ENCODE peak calls at places on chromosomes 6 and 20, in eight cellular contexts. Y is cardiac muscle cell; I is tibial artery; H is H9; Q is CD8-positive, alpha-beta T cell; R is GM20000; S is fibroblast of villous mesenchyme; L is fibroblast of the aortic adventitia. B is an unnamed sample.

GRCh38 chr6:37547564-37548061 is 47.9 kb upstream of the CCDC167 start:
- DNase-seq in H (no peak), R (no peak), Q (no peak), I (no peak), Y (peak), L (peak), S (no peak), B (no peak)

GRCh38 chr6:167240034-167240541 is 51.0 kb upstream of the UNC93A start:
- DNase-seq in Q (no peak), R (no peak), Y (no peak), L (no peak), H (no peak), S (no peak), I (no peak), B (no peak)

GRCh38 chr6:158040051-158040803 is 58.6 kb downstream of the SYNJ2 start:
- DNase-seq in R (peak), H (no peak), I (peak), L (peak), Q (no peak), Y (peak), S (peak), B (no peak)

GRCh38 chr6:71394001-71394432 is 105.4 kb downstream of the OGFRL1 start:
- DNase-seq in I (no peak), R (no peak), Q (no peak), L (peak), H (no peak), Y (peak), S (peak), B (no peak)

GRCh38 chr6:117600008-117600743 is 2.1 kb downstream of the GOPC start:
- DNase-seq in H (no peak), Q (no peak), R (no peak), I (no peak), Y (peak), S (peak), L (peak), B (no peak)

GRCh38 chr6:134945045-134945444 is 4.9 kb downstream of the ALDH8A1 start:
- DNase-seq in H (no peak), Q (no peak), Y (no peak), L (no peak), R (no peak), I (no peak), S (no peak), B (no peak)

GRCh38 chr6:46610862-46611553 is 41.6 kb downstream of the CYP39A1 start:
- DNase-seq in R (no peak), Q (no peak), L (no peak), Y (no peak), S (no peak), I (no peak), H (no peak), B (no peak)

GRCh38 chr6:111417181-111417585 is 65.8 kb downstream of the REV3L start:
- DNase-seq in Y (peak), R (no peak), S (no peak), Q (no peak), H (no peak), I (no peak), L (peak), B (no peak)

GRCh38 chr6:45431314-45432058 is 53.8 kb upstream of the SUPT3H start:
- DNase-seq in L (no peak), H (no peak), Q (no peak), Y (no peak), R (no peak), I (no peak), S (no peak), B (no peak)

GRCh38 chr6:153104220-153104619 is 26.9 kb downstream of the RGS17 start:
- DNase-seq in S (peak), I (no peak), Y (no peak), L (peak), Q (no peak), H (no peak), R (no peak), B (no peak)

GRCh38 chr6:153106021-153106420 is 25.1 kb downstream of the RGS17 start:
- DNase-seq in I (no peak), S (no peak), L (no peak), R (no peak), Q (no peak), Y (no peak), H (no peak), B (no peak)

GRCh38 chr6:153103256-153103655 is 27.8 kb downstream of the RGS17 start:
- DNase-seq in Q (no peak), L (no peak), H (no peak), Y (no peak), I (no peak), R (no peak), S (no peak), B (no peak)

GRCh38 chr6:153108320-153108719 is 22.8 kb downstream of the RGS17 start:
- DNase-seq in H (no peak), Y (peak), L (peak), S (peak), I (no peak), R (no peak), Q (no peak), B (no peak)
- TF ChIP-seq CTCF in H (peak), Y (peak), L (peak), S (peak), I (peak), R (no peak), Q (no peak), B (peak)

GRCh38 chr6:152360016-152360415 is 277.1 kb downstream of the SYNE1 start:
- DNase-seq in S (no peak), L (no peak), Y (no peak), R (no peak), I (no peak), Q (no peak), H (no peak), B (no peak)

GRCh38 chr6:152355166-152355565 is 282.0 kb downstream of the SYNE1 start:
- DNase-seq in S (no peak), I (no peak), Q (no peak), R (no peak), L (no peak), H (no peak), Y (no peak), B (no peak)

GRCh38 chr6:152353440-152353839 is 283.7 kb downstream of the SYNE1 start:
- DNase-seq in Y (no peak), H (no peak), R (no peak), S (no peak), L (no peak), Q (no peak), I (no peak), B (no peak)

GRCh38 chr6:152356016-152356415 is 281.1 kb downstream of the SYNE1 start:
- DNase-seq in Y (no peak), H (no peak), I (no peak), L (peak), Q (no peak), R (no peak), S (no peak), B (no peak)

DNA sequence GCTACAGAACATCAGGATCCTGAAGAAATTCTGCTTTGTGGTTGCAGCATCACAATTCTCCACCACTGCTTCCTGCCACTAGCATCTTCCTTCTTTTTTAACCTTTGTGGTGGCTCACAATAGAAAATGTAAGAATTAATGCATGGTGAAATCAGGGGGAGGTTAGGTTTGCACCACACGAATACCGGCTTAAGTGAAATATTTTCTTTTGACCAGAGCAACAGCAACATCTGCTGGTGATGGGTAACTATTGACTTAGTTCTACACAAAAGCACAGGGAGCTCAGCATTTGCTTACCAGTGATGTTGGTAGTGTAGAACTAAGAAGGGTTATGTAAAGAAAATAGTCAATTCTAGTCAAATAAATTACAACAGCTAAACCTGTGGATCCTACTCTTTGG is 280.5 kb downstream of the SYNE1 start:
- DNase-seq in Y (peak), H (no peak), Q (no peak), R (peak), I (no peak), S (peak), L (peak), B (no peak)
- TF ChIP-seq CTCF in Y (peak), H (peak), Q (peak), R (peak), I (no peak), S (peak), L (peak), B (peak)

GRCh38 chr6:168926306-168926705 is 327.3 kb downstream of the THBS2 start:
- DNase-seq in I (no peak), Y (no peak), S (no peak), R (no peak), H (no peak), L (no peak), Q (no peak), B (no peak)
- TF ChIP-seq CTCF in I (no peak), Y (no peak), S (no peak), R (no peak), H (no peak), L (no peak), Q (no peak), B (no peak)

DNA sequence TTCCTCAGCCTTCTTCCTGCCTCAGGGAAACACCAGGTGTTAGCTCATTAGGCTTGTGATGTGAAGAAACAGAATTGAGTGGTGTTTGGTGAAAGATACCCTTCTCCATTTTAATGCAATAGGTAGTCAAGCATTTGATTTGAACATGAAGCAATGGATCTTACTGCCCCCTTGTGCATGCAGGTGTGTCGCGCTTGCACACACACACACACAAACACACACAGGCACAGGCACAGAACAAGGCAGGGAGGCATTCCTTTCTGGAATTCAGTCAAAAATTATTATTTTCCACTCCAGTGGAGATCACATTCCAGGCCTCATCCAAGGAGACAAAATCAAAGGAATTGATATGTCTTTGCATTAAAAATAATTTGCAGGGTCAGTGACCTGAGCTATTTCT is 667.0 kb upstream of the MARCKS start:
- DNase-seq in Q (no peak), R (no peak), S (no peak), I (no peak), L (no peak), Y (peak), H (no peak), B (no peak)
- TF ChIP-seq CTCF in Q (no peak), R (no peak), S (no peak), I (no peak), L (no peak), Y (peak), H (peak), B (peak)

GRCh38 chr6:79650943-79651342 is 19.8 kb downstream of the SH3BGRL2 start:
- DNase-seq in Y (no peak), L (no peak), I (no peak), Q (no peak), S (no peak), R (no peak), H (no peak), B (no peak)

GRCh38 chr6:79649016-79649415 is 17.9 kb downstream of the SH3BGRL2 start:
- DNase-seq in R (no peak), Y (no peak), Q (no peak), H (no peak), I (no peak), S (no peak), L (no peak), B (no peak)

GRCh38 chr6:79647756-79648155 is 16.6 kb downstream of the SH3BGRL2 start:
- DNase-seq in R (no peak), H (no peak), Y (no peak), I (no peak), S (no peak), Q (no peak), L (no peak), B (no peak)

GRCh38 chr6:79648315-79648714 is 17.2 kb downstream of the SH3BGRL2 start:
- DNase-seq in H (no peak), S (no peak), Y (no peak), I (no peak), L (no peak), R (no peak), Q (no peak), B (no peak)

GRCh38 chr6:79646006-79646405 is 14.9 kb downstream of the SH3BGRL2 start:
- DNase-seq in Q (no peak), Y (no peak), I (no peak), S (no peak), R (no peak), L (no peak), H (peak), B (no peak)
- TF ChIP-seq CTCF in Q (peak), Y (peak), I (no peak), S (no peak), R (no peak), L (no peak), H (peak), B (no peak)

GRCh38 chr6:159213401-159213800 is 44.2 kb downstream of the FNDC1 start:
- DNase-seq in S (peak), I (no peak), L (peak), R (no peak), Y (peak), Q (no peak), H (no peak), B (no peak)

GRCh38 chr6:159214281-159214680 is 45.1 kb downstream of the FNDC1 start:
- DNase-seq in Y (no peak), L (no peak), I (no peak), R (no peak), S (no peak), Q (no peak), H (no peak), B (no peak)

GRCh38 chr6:159221486-159222170 is 52.4 kb downstream of the FNDC1 start:
- DNase-seq in L (no peak), R (no peak), S (no peak), H (no peak), Q (no peak), I (no peak), Y (no peak), B (no peak)

GRCh38 chr6:159220093-159220492 is 50.9 kb downstream of the FNDC1 start:
- DNase-seq in I (no peak), Q (no peak), L (no peak), Y (no peak), S (no peak), H (no peak), R (no peak), B (no peak)

DNA sequence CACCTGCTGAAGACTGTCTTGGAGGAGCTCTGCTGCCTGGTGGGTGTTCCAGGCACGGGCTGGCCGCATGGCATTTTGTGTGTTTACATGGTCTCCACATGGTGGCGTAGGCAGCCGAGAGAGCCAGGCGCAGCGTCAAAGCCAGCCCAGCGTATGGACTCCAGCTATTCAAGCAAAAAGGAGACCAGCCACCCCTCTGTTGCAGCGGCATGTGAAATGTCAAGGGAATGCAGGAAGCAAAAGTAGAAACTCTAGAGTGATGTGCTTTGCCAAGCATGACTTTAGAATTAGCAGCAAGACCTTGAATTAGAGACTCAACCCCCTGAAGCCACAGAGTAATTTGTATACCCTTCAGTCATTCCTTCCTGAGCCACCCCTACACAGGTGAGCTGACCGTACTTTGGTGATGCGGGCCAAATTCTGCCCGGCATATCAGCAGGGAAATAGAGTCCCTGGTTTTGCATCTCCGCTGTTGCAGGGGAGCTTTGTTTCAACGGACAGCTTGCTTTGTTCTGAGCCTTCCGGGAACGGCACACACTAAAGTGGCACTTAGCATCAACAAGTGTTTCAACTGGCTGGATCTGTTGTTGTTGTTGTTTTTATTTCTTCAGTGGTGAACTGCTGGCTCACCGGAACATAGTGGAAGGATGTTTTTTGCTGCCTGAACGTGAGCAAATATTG is 48.5 kb downstream of the FNDC1 start:
- DNase-seq in S (peak), R (peak), Y (peak), I (no peak), L (peak), H (peak), Q (no peak), B (no peak)
- TF ChIP-seq CTCF in S (peak), R (peak), Y (peak), I (peak), L (no peak), H (peak), Q (no peak), B (peak)

DNA sequence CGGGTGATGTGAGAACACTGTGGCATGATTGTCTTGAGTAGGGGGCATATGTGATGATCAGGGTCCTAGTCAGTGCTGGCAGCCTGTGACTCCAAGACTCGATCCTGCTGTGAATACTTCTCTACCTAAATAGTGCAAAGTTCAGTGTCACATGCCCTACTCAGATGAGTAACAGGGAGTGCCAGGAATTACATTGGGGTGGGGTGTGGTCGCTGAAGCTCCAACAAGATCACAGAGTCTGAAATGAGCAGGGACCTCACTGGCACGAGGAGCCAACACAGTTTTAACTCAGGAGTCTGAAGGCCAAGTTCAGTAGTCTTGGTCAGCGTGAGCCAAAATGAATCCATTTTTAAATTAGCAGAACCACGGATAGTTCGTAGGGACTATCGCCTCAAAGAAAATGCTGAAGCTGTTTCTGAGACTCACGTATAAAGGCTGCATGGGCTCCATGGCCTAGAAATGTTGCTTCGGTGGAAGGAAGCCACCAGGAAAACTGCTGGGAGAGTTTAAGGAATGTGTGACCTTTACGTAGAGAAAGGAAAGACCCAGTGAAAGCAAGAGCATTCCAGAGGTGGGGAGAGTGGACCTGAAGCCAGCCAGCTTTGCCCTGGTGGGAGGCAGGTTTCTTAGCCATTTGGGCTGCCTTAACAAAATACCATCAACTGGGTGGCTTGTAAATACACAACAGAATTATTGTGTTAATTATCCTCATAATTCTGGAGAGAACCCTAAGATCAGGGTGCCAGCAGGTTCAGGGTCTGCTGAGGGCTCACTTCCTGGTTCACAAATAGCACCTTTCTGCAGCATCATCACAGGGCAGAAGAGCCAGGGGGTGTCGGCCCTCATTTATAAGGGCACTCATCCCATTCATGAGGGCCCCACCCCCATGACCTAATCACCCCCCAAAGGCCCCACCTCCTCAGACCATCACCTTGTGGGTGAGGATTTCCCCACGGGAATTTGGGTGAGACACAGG is 72.0 kb downstream of the RPP40 start:
- DNase-seq in Q (no peak), R (no peak), L (no peak), S (no peak), H (no peak), I (no peak), Y (peak), B (no peak)
- TF ChIP-seq CTCF in Q (no peak), R (no peak), L (no peak), S (no peak), H (no peak), I (no peak), Y (no peak), B (no peak)

DNA sequence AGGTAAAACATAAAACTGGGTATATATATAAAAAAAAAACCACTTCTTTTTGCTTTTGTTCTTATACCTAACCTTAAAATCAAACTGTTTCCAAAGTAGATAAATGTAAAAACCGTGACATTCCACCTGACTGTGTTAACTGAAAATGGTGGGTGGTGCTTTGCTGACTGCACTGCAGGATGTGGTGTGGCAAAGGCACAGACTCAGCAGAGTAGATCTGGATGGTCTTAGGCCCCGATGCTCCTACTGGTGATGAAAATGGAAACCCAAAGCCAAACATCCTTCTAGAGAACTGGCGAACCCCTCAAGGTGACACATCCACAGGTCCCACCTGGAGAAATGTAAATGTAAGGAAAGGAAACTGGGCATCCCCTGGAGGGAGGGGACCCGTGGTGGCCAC is 8.9 kb downstream of the TGIF2 start:
- DNase-seq in Q (no peak), L (no peak), Y (no peak), H (no peak), I (no peak), R (no peak), S (no peak), B (no peak)
- TF ChIP-seq CTCF in Q (no peak), L (no peak), Y (no peak), H (no peak), I (no peak), R (no peak), S (no peak), B (no peak)

B was measured in type B pancreatic cell.